ENCODE peak calls at places on chromosomes 16 and 17, in four cellular contexts. H is WTC11, Q is K562, M is GM12878. D is an unnamed sample.

GRCh38 chr17:6636616-6637457 is 3.7 kb downstream of the KIAA0753 start:
- DNase-seq in H (no peak), Q (no peak), M (no peak), D (no peak)

GRCh38 chr17:17180141-17180603 is 26.0 kb downstream of the PLD6 start:
- DNase-seq in H (no peak), Q (no peak), M (no peak), D (no peak)

GRCh38 chr16:55056585-55057520 is 126.2 kb downstream of the IRX5 start:
- DNase-seq in H (peak), Q (no peak), M (no peak), D (peak)

GRCh38 chr17:18224428-18225120 is 861 bp upstream of the LLGL1 start:
- DNase-seq in H (peak), Q (no peak), M (no peak), D (peak)

GRCh38 chr17:44900894-44901293 is 1.6 kb upstream of the EFTUD2 start:
- DNase-seq in H (no peak), Q (no peak), M (no peak), D (no peak)

GRCh38 chr17:10792156-10792555 is 11.7 kb downstream of the TMEM238L start:
- DNase-seq in H (no peak), Q (peak), M (no peak), D (no peak)

GRCh38 chr17:82972836-82973372 is 106.5 kb upstream of the METRNL start:
- DNase-seq in H (no peak), Q (no peak), M (peak), D (peak)

GRCh38 chr17:81440511-81441244 is 45.4 kb downstream of the BAHCC1 start:
- DNase-seq in H (peak), Q (peak), M (no peak), D (peak)

GRCh38 chr16:26795184-26795583 is 271.5 kb upstream of the C16orf82 start:
- DNase-seq in H (peak), Q (peak), M (no peak), D (no peak)

GRCh38 chr16:23152386-23153178 is 3.3 kb upstream of the USP31 start:
- DNase-seq in H (no peak), Q (no peak), M (no peak), D (no peak)

GRCh38 chr17:81910840-81911276 is 341 bp downstream of the PCYT2 start:
- DNase-seq in H (no peak), Q (no peak), M (no peak), D (no peak)

GRCh38 chr16:54080524-54081008 is 206.0 kb downstream of the IRX3 start:
- DNase-seq in H (no peak), Q (no peak), M (no peak), D (no peak)

GRCh38 chr16:69378760-69379159 is 7.0 kb downstream of the TERF2 start:
- DNase-seq in H (no peak), Q (no peak), M (no peak), D (no peak)

GRCh38 chr17:80852476-80853015 is 139.1 kb upstream of the CHMP6 start:
- DNase-seq in H (no peak), Q (no peak), M (no peak), D (no peak)

GRCh38 chr17:27376637-27377547 is 79.4 kb upstream of the KSR1 start:
- DNase-seq in H (no peak), Q (no peak), M (no peak), D (no peak)

GRCh38 chr17:39016193-39017153 is 49.3 kb upstream of the FBXO47 start:
- DNase-seq in H (no peak), Q (no peak), M (no peak), D (no peak)

GRCh38 chr17:41322264-41322902 is 6.9 kb upstream of the KRTAP17-1 start:
- DNase-seq in H (no peak), Q (peak), M (no peak), D (peak)

GRCh38 chr16:11668590-11669379 is 530 bp downstream of the SNN start:
- DNase-seq in H (peak), Q (no peak), M (no peak), D (peak)

GRCh38 chr16:20383106-20384029 is 21.2 kb downstream of the PDILT start:
- DNase-seq in H (peak), Q (peak), M (no peak), D (peak)

GRCh38 chr16:65105173-65105572 is 16.7 kb downstream of the CDH11 start:
- DNase-seq in H (no peak), Q (no peak), M (no peak), D (no peak)

GRCh38 chr17:77865716-77866115 is 92.8 kb upstream of the TNRC6C start:
- DNase-seq in H (no peak), Q (no peak), M (no peak), D (no peak)

GRCh38 chr17:60445144-60445543 is 22.9 kb downstream of the CHCT1 start:
- DNase-seq in H (no peak), Q (no peak), M (no peak), D (no peak)

DNA sequence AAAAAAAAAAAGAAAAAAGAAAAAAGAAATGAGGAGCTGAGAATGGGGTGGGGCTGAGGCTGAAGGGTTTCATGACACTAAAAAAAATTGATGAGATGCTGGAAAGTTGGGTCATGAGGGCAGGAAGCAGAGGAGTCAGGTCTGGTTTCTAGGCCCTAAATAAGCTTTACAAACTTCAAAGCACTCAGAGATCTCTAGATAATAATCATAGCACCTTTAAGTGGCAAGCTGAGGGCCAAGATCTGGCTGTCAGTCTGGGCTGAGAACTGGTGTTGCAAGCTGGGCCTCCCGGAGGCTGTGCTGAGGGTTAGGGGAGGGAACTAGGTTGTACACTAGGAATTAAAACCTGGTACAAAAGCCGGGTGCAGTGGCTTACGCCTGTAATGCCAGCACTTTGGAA is 6.4 kb downstream of the ZNF764 start:
- DNase-seq in H (no peak), Q (no peak), M (no peak), D (no peak)
- TF ChIP-seq USF1 in H (no peak), Q (no peak), M (no peak), D (no peak)

DNA sequence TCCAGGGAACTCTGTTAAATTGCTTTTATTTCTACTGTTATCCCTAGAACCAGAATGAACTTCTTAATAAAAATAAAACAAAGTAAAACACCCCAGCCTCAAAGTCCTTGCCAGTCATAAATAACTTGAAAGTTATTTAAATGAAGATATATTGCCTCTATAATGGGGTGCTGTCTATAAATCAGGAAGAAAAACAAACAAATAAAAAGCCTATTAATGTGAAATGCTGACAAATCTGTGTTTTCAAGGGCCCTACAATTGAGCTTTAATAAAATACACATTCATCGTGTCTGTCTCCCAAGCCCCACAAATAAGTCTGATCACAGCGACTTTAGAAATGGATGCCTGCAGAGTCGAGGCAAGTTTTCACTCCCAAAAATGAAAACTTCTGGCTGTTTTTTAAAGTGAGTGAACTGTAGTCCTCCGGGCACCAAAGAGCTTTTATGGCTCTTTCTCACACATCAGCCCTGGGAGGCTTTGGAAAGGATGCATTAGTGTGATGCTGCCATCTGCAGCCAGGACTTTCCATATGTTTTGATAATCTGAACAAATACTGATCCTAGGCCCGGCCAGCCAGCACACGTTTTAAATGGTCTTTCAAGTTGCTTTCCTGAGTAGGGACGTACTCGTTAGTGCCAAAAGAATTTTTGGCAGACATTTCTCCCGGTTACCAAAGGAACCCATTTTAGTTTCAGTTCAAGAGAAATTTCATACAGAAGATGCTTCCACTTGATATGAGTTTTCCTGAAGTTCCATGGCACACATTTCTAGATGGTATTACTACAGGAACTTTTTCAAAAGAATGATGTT is 16.3 kb downstream of the NACA2 start:
- DNase-seq in H (peak), Q (peak), M (no peak), D (peak)
- TF ChIP-seq USF1 in H (no peak), Q (no peak), M (no peak), D (no peak)

DNA sequence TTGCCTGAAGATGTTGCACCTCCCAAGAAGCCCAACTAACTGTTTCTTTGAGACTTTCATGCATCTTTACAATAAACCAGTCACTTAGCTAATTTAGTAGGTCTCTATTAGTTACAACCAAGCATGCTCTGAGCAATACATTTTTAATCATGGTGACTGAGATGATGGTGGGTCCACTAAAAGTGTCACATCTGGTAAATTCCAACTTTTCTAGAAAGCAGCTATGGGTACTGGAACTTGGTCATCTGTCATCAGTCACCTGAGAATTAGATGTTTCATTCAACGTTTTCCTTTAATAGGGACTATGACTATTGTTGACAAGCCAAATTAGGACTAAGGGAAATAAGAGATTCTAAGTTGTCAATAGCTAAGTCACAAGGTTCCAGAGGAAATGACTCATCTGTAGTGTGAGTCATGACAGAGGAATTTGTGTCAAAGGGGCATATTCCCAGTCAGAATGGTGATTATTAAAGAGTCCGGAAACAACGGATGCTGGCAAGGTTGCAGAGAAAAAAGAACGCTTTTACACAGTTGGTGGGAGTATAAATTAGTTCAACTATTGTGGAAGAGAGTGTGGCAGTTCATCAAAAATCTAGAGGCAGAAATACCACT is 239.6 kb downstream of the CHD9NB start:
- DNase-seq in H (no peak), Q (peak), M (no peak), D (no peak)
- TF ChIP-seq USF1 in H (no peak), Q (no peak), M (no peak), D (no peak)

GRCh38 chr16:1349351-1349750 is 2.3 kb downstream of the TSR3 start:
- DNase-seq in H (no peak), Q (no peak), M (no peak), D (no peak)

GRCh38 chr16:1350691-1351090 is 987 bp downstream of the TSR3 start:
- DNase-seq in H (no peak), Q (no peak), M (no peak), D (no peak)

GRCh38 chr16:1351215-1351581 is 480 bp downstream of the TSR3 start:
- DNase-seq in H (no peak), Q (no peak), M (no peak), D (no peak)

GRCh38 chr16:1348926-1349325 is 2.8 kb downstream of the TSR3 start:
- DNase-seq in H (no peak), Q (no peak), M (no peak), D (no peak)

DNA sequence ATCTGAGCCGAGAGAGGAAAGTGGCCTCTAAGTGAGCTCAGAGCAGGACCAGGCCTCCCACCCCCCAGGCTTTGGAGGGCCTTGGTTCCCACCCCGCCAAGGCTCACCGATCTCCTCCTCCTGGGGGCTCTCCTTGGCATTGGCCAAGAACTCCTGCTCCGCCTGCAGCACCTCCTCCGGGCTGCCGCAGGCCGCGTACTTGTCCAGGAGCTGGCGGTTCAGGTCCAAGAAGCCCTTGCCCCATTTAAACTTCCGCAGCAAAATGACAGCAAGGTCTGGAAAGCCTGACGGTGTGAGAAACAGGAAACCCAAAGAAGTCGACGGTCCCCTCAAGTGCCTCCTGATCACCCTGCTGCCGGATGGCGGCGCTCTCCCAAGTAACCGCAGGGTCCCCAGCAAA is 1.7 kb downstream of the TSR3 start:
- DNase-seq in H (no peak), Q (no peak), M (no peak), D (no peak)
- TF ChIP-seq USF1 in H (no peak), Q (no peak), M (no peak), D (no peak)

DNA sequence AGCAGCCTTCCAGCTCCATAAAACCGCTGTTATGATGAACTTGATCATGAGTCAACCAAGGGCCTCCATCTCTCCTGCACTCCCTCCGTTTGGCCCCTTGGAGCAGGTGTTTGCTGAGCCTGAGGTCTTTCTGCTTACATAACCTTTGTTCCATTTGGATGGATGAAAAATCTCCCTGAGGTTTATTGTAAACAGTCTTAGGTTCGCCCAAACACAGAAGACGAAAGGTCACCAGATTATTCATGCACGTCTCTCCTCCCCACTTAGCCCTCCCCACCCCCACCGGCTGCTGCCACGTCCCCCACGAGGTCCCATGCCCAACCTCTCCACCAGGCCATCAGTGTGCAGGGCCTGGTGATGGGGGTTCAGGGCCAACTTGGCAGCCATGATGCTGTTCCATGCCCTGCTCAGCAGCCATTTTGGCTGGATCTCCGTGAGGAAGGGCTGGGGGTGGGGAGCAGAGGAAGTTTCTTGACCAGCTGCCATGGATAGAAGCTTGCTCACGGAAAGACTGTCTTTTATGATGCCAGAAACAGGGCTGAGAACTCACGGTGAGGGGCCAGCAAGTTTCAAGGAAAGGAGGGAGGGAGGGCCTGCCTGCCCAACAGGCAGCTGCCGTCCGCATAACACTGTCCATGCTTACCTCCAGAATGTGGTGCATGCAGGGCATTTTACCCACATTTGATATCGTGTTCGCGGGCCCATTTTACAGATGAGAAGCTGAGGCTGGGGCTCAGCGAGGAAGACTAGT is 47.8 kb upstream of the FOXF1 start:
- DNase-seq in H (no peak), Q (no peak), M (no peak), D (no peak)
- TF ChIP-seq USF1 in H (no peak), Q (no peak), M (no peak), D (no peak)

GRCh38 chr17:34252890-34253525 is 2.1 kb upstream of the CCL2 start:
- DNase-seq in H (no peak), Q (no peak), M (no peak), D (no peak)

GRCh38 chr17:34255381-34255732 is 272 bp downstream of the CCL2 start:
- DNase-seq in H (no peak), Q (no peak), M (no peak), D (no peak)

GRCh38 chr17:34255841-34256240 is 756 bp downstream of the CCL2 start:
- DNase-seq in H (no peak), Q (no peak), M (no peak), D (no peak)

GRCh38 chr17:34254146-34254545 is 939 bp upstream of the CCL2 start:
- DNase-seq in H (no peak), Q (no peak), M (no peak), D (no peak)

DNA sequence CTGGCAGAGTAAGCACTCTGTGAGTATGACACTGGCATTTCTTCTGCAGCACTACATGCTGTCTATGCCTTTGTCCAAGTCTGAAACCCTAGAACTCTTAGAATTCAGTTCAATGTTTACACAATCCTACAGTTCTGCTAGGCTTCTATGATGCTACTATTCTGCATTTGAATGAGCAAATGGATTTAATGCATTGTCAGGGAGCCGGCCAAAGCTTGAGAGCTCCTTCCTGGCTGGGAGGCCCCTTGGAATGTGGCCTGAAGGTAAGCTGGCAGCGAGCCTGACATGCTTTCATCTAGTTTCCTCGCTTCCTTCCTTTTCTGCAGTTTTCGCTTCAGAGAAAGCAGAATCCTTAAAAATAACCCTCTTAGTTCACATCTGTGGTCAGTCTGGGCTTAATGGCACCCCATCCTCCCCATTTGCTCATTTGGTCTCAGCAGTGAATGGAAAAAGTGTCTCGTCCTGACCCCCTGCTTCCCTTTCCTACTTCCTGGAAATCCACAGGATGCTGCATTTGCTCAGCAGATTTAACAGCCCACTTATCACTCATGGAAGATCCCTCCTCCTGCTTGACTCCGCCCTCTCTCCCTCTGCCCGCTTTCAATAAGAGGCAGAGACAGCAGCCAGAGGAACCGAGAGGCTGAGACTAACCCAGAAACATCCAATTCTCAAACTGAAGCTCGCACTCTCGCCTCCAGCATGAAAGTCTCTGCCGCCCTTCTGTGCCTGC is at the start of gene CCL2:
- DNase-seq in H (peak), Q (peak), M (no peak), D (peak)
- TF ChIP-seq USF1 in H (no peak), Q (no peak), M (no peak), D (no peak)

DNA sequence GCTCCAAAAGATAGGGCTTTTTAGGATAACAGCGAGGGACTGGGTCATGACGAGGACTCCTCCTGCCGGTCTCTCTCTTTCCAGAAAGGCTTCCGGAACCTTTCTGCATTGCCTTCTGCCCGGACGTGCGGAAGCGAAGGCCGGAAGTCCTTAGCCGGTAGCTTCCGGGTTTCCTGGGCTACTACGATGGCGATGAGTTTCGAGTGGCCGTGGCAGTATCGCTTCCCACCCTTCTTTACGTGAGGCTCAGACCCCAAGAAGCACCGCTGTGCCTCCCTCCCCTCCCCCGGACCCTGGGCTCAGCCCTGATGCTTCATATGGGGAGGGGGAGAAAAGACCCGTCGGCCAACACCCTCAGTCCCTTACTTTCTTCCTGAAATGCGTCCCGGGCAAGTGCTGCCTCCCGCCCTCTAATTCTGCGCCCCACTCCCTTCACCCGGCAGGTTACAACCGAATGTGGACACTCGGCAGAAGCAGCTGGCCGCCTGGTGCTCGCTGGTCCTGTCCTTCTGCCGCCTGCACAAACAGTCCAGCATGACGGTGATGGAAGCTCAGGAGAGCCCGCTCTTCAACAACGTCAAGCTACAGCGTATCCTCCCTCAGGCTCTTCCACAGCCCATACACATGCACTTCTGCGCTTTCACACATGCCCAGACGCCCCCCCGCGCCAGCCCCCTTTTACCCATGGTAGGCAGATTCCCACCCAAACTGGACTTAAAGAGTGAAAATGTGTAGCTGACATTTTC is at the start of gene VPS25:
- DNase-seq in H (peak), Q (peak), M (no peak), D (peak)
- TF ChIP-seq USF1 in H (no peak), Q (no peak), M (no peak), D (peak)

D was measured in SK-N-SH.